ENCODE peak calls at places on chromosomes 16 and 17, in four cellular contexts. B is tibial artery; A is fibroblast of lung; W is CD4-positive, alpha-beta memory T cell. E is an unnamed sample. For H3K4me1, the result is how much of the 10 kb centered on the place peaks cover.

GRCh38 chr16:86118467-86119307 is 219.7 kb downstream of the IRF8 start:
- DNase-seq in B (no peak), A (peak), W (no peak), E (no peak)

GRCh38 chr17:37494401-37494831 is 4.7 kb downstream of the DUSP14 start:
- DNase-seq in B (no peak), A (peak), W (no peak), E (no peak)

GRCh38 chr17:81898885-81899284 is 3.2 kb upstream of the NPB start:
- DNase-seq in B (no peak), A (no peak), W (no peak), E (no peak)

GRCh38 chr17:29619251-29619650 is 3.5 kb downstream of the CORO6 start:
- DNase-seq in B (peak), A (peak), W (no peak), E (no peak)

GRCh38 chr17:58822148-58823050 is 66.7 kb downstream of the PPM1E start:
- DNase-seq in B (no peak), A (no peak), W (no peak), E (peak)

GRCh38 chr16:75248536-75249380 is 2.7 kb downstream of the BCAR1 start:
- DNase-seq in B (no peak), A (no peak), W (no peak), E (no peak)

GRCh38 chr17:58308173-58308984 is 20.2 kb downstream of the TSPOAP1 start:
- DNase-seq in B (peak), A (no peak), W (no peak), E (peak)

GRCh38 chr17:57294075-57294474 is 37.8 kb downstream of the MSI2 start:
- DNase-seq in B (no peak), A (no peak), W (no peak), E (no peak)

GRCh38 chr17:17435323-17435722 is 41.5 kb upstream of the MED9 start:
- DNase-seq in B (no peak), A (peak), W (no peak), E (no peak)

GRCh38 chr17:8125196-8125946 is 1.5 kb upstream of the HES7 start:
- DNase-seq in B (peak), A (peak), W (peak), E (peak)

GRCh38 chr17:77476006-77476405 is 335.2 kb downstream of the SEC14L1 start:
- DNase-seq in B (no peak), A (no peak), W (no peak), E (peak)
- H3K4me1 ChIP-seq in B (half or more), A (half or more), W (half or more), E (half or more)

DNA sequence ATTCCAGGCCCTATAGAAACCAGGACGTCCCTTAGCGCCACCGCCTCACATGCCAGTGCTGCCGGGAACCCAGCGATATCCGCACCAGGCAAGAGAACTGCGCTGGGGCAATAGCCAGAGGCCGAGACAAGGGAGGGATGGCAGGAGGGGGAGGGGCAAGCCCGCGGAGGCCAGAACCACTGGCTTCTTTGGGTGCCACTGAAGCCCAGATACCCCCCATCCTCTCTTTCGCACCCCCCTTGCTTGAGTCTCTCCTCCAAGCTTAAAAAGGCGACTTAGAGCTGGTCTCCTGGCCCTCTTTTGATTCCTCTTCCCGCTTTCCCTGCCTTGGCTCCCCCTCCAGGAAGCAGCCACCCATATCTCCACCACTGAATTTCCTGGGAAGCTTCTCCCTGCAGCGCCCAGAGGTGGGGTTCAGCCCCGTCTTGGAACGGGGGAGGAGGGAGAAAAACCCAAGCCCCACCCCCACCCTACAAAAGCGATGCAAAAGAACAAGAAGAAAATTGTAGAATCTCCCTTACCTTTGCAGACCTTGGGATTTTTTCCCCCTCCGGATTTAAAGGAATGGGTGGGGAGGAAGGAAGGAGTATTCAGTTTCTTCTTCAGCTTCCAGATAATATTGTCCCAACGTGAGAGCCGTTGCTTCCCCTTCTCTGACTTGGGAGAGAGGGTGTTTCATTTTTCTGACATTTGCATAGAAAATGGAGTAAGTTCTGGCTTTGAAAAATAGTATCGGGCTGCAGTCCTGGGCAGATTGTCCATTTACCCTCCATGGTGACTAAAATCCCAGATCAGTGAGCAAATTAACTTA is 622 bp downstream of the HOXB6 start:
- DNase-seq in B (no peak), A (no peak), W (no peak), E (peak)
- H3K4me3 ChIP-seq in B (peak), A (peak), W (no peak), E (peak)

DNA sequence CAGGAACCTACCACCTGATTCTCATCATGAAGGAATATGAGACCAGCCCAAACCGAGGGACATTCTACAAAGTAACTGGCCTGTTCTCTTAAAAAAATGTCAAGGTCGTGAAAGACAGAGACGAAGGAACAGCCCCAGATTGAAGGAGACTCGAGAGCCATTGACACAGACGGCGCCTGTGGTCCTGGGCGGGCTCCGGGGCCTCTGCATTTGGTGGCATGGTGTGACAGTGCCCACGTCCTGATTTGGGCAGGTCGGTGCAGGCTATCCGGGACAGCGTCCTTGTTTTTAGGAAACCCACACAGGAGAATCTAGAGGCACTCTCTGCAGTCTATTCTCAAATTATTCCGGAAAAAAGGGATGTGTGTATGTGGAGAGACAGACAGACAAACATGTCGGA is 64.1 kb downstream of the ADCY9 start:
- DNase-seq in B (no peak), A (no peak), W (no peak), E (no peak)
- H3K4me1 ChIP-seq in B (under half), A (under half), W (under half), E (under half)

GRCh38 chr16:22193134-22193411 is 13.0 kb upstream of the EEF2K start:
- DNase-seq in B (no peak), A (no peak), W (no peak), E (no peak)

GRCh38 chr16:22191089-22191965 is 14.8 kb upstream of the EEF2K start:
- DNase-seq in B (peak), A (peak), W (peak), E (peak)

GRCh38 chr16:22191966-22192260 is 14.2 kb upstream of the EEF2K start:
- DNase-seq in B (no peak), A (no peak), W (no peak), E (peak)

GRCh38 chr16:22190169-22191088 is 15.6 kb upstream of the EEF2K start:
- DNase-seq in B (peak), A (peak), W (peak), E (peak)

GRCh38 chr16:22192261-22193133 is 13.6 kb upstream of the EEF2K start:
- DNase-seq in B (peak), A (peak), W (peak), E (peak)
- H3K4me3 ChIP-seq in B (peak), A (peak), W (peak), E (no peak)